ENCODE peak calls at places on chromosome 13, in five cellular contexts. M is uterus, P is lung, V is pancreas, G is body of pancreas. E is an unnamed sample. For H3K4me1, the result is how much of the 10 kb centered on the place peaks cover.

GRCh38 chr13:82627183-82627582 is 1255.1 kb downstream of the SLITRK1 start:
- DNase-seq in P (no peak), M (no peak), G (no peak), V (no peak), E (no peak)

GRCh38 chr13:27266937-27267336 is 3.7 kb upstream of the RASL11A start:
- DNase-seq in M (no peak), G (no peak), P (no peak), V (no peak), E (no peak)

GRCh38 chr13:50140742-50141659 is 125.8 kb downstream of the KCNRG start:
- DNase-seq in V (no peak), P (no peak), G (no peak), M (no peak), E (no peak)

GRCh38 chr13:96540656-96541055 is 450.7 kb downstream of the HS6ST3 start:
- DNase-seq in V (no peak), M (no peak), G (no peak), P (no peak), E (no peak)

GRCh38 chr13:29522044-29522685 is 73.3 kb downstream of the SLC7A1 start:
- DNase-seq in G (no peak), V (no peak), M (peak), P (no peak), E (no peak)

GRCh38 chr13:46489586-46490023 is 63.4 kb upstream of the LRCH1 start:
- DNase-seq in M (no peak), P (no peak), V (no peak), G (no peak), E (no peak)

GRCh38 chr13:110486061-110486780 is 75.3 kb downstream of the RAB20 start:
- DNase-seq in V (no peak), M (no peak), G (no peak), P (no peak), E (no peak)

GRCh38 chr13:94641432-94641941 is 39.8 kb downstream of the GPR180 start:
- DNase-seq in V (no peak), M (no peak), G (no peak), P (no peak), E (no peak)

GRCh38 chr13:51044023-51044665 is 66.9 kb downstream of the C13orf42 start:
- DNase-seq in V (no peak), G (no peak), P (no peak), M (no peak), E (no peak)

GRCh38 chr13:37360556-37360955 is 238.0 kb downstream of the POSTN start:
- DNase-seq in M (no peak), P (no peak), G (no peak), V (no peak), E (no peak)

GRCh38 chr13:67440240-67440639 is 210.1 kb upstream of the PCDH9 start:
- DNase-seq in P (no peak), G (no peak), M (no peak), V (no peak), E (no peak)

GRCh38 chr13:67437246-67437645 is 207.1 kb upstream of the PCDH9 start:
- DNase-seq in G (no peak), P (no peak), M (no peak), V (no peak), E (no peak)

GRCh38 chr13:67439365-67439764 is 209.2 kb upstream of the PCDH9 start:
- DNase-seq in P (no peak), G (no peak), V (no peak), M (no peak), E (no peak)

GRCh38 chr13:67443901-67444300 is 213.8 kb upstream of the PCDH9 start:
- DNase-seq in V (no peak), G (no peak), M (no peak), P (no peak), E (no peak)

DNA sequence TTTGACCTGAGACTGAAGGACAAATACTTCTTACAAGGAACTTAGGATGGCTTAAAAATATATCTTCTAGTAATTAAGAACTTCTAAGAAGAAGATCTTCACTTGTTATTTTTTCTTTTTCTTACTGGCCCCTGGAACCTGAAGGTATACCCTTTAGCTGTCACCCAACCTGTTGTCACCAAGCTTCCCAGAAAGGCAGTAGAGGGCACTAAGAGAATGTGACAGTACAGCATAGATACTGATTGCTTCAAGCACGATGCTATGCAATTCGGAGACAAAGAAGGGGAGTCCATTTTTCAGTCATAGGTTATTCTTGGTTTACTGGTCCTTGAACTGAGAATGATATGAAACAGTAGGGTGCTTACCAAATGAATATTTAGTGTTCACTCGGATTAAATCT is 208.3 kb upstream of the PCDH9 start:
- DNase-seq in V (no peak), M (no peak), P (no peak), G (no peak), E (no peak)
- TF ChIP-seq CTCF in V (no peak), M (no peak), P (no peak), G (no peak), E (no peak)

GRCh38 chr13:112755331-112755730 is 65.5 kb downstream of the ATP11A start:
- DNase-seq in M (no peak), G (no peak), P (no peak), V (no peak), E (no peak)

GRCh38 chr13:112756511-112756966 is 66.7 kb downstream of the ATP11A start:
- DNase-seq in P (no peak), M (no peak), G (no peak), V (no peak), E (no peak)

GRCh38 chr13:112757759-112758086 is 67.9 kb downstream of the ATP11A start:
- DNase-seq in G (no peak), V (no peak), P (no peak), M (no peak), E (no peak)

GRCh38 chr13:112756081-112756480 is 66.2 kb downstream of the ATP11A start:
- DNase-seq in P (no peak), G (no peak), M (no peak), V (no peak), E (no peak)

GRCh38 chr13:112756967-112757758 is 67.3 kb downstream of the ATP11A start:
- DNase-seq in P (no peak), M (no peak), G (no peak), V (no peak), E (no peak)
- H3K27ac ChIP-seq in P (no peak), M (no peak), G (peak), V (no peak), E (no peak)

DNA sequence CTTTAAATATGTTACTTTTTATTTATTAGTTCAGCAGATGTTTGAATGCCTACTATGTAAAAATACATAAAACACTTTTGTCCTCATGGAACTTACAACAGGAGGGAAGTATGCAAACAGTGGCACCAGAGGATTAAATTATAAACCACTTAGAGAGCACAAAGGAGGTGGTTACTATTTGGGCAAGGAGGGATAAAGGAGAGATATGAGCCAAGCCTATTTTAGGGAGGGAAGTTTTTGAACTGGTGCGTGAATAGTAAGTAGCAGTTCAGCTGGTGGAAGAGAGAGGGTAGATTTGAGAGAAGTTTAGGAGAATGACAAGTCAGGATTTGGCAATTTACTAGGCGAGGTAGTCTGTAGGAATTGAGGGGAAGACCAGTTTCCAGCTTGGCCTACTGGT is 8.6 kb downstream of the AKAP11 start:
- DNase-seq in P (no peak), V (no peak), G (no peak), M (no peak), E (no peak)
- H3K4me1 ChIP-seq in P (under half), V (under half), G (under half), M (under half), E (under half)

GRCh38 chr13:44140146-44140545 is 233.5 kb upstream of the SERP2 start:
- DNase-seq in V (no peak), P (no peak), G (no peak), M (no peak), E (peak)

GRCh38 chr13:44142911-44143665 is 230.5 kb upstream of the SERP2 start:
- DNase-seq in G (no peak), V (no peak), M (no peak), P (no peak), E (no peak)

GRCh38 chr13:44142540-44142867 is 231.1 kb upstream of the SERP2 start:
- DNase-seq in G (no peak), M (no peak), P (no peak), V (peak), E (no peak)

GRCh38 chr13:44141213-44141724 is 232.4 kb upstream of the SERP2 start:
- DNase-seq in V (peak), G (peak), P (peak), M (no peak), E (no peak)

DNA sequence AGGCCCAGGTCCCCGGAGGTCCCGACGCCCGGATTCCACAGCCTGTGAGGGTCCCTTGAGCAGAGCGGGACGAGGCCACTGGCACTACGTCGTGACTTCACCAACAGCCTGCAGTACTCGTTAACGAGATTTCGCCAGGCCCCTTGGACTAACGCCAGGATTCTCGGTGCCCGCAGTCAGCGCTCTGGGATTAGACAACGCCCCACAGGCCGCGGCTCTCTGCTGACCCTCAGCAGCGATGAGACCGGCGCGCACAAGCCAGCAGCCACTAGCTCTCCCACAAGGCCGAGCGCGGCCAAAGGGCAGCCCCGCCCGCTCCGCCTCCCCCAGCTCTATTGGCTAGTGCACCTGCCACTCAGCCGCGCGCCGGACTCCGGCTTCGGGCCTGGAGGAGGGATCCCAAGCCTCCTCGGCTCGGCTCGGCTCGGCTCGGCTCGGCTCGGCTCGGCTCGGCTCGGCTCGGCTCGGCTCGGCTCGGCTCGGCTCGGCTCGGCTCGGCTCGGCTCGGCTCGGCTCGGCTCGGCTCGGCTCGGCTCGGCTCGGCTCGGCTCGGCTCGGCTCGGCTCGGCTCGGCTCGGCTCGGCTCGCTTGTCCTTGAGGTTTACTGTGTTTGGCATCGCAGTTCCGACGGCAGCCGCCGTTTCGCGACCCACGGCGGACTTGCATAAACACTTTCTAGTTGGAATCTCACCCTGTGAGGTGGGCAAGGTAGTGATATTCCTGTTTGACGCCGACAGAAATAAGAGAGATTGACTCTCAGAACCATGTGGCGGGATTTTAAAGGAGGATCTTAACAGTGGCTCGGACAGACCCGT is 231.7 kb upstream of the SERP2 start:
- DNase-seq in V (peak), M (peak), G (peak), P (peak), E (peak)
- TF ChIP-seq CTCF in V (no peak), M (no peak), G (peak), P (no peak), E (peak)

E was measured in transverse colon.